ENCODE peak calls at places on chromosomes 16 and 17, in seven cellular contexts. I, U, K, J, N, Y and G are unnamed samples.

GRCh38 chr16:78703951-78704350 is 604.5 kb downstream of the WWOX start:
- DNase-seq in J (no peak), N (no peak), U (no peak), K (no peak), I (no peak), Y (no peak), G (no peak)

GRCh38 chr17:29165800-29166506 is 14.2 kb downstream of the MYO18A start:
- DNase-seq in N (no peak), J (no peak), K (no peak), I (no peak), U (no peak), Y (no peak), G (no peak)

GRCh38 chr17:40443196-40443987 is at the start of gene IGFBP4:
- DNase-seq in N (no peak), I (peak), U (peak), J (no peak), K (peak), Y (no peak), G (peak)

GRCh38 chr16:12480916-12481315 is 322.8 kb downstream of the CPPED1 start:
- DNase-seq in J (no peak), I (no peak), Y (no peak), N (no peak), U (no peak), K (no peak), G (no peak)

GRCh38 chr16:27097671-27098275 is 31.0 kb downstream of the C16orf82 start:
- DNase-seq in J (no peak), Y (no peak), K (no peak), N (no peak), I (no peak), U (no peak), G (no peak)

GRCh38 chr16:30574678-30575077 is 3.2 kb upstream of the ZNF688 start:
- DNase-seq in J (no peak), N (no peak), U (no peak), Y (no peak), I (no peak), K (no peak), G (no peak)

GRCh38 chr17:8155341-8156173 is 3.4 kb upstream of the PER1 start:
- DNase-seq in Y (no peak), U (no peak), K (no peak), J (no peak), N (no peak), I (no peak), G (no peak)

GRCh38 chr17:7173687-7174602 is 5.2 kb downstream of the ASGR1 start:
- DNase-seq in K (no peak), J (no peak), Y (no peak), I (no peak), N (peak), U (peak), G (peak)

GRCh38 chr16:86682219-86682904 is 104.0 kb downstream of the FOXL1 start:
- DNase-seq in N (no peak), Y (no peak), J (no peak), U (no peak), I (no peak), K (no peak), G (no peak)

GRCh38 chr16:59126486-59126885 is 392.4 kb upstream of the GOT2 start:
- DNase-seq in J (no peak), U (no peak), I (peak), Y (no peak), K (no peak), N (no peak), G (no peak)

GRCh38 chr16:48384982-48385271 is 286 bp downstream of the SIAH1 start:
- DNase-seq in J (no peak), I (no peak), K (no peak), N (no peak), U (no peak), Y (no peak), G (no peak)

GRCh38 chr16:55668337-55669281 is 12.8 kb downstream of the SLC6A2 start:
- DNase-seq in K (no peak), N (peak), J (no peak), I (peak), Y (no peak), U (peak), G (peak)

DNA sequence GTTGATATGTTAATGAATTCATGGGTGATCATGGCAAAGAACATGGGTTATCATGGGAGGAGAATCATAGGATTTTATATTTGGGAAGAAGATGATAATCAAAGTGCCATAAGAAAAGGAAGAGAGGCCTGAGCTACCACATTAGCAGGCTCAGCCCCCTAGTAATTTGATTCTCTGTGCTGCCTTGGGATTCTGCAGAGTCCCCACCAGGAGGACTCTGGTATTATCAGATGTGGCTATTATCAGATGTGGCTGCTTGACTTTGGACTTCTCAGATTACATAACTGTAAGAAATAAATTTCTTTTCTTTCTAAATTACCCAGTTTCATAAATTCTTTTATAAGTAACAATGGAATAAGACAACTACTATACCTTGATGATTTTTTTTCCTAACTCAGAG is 137.6 kb downstream of the ITFG1 start:
- DNase-seq in Y (no peak), U (no peak), K (no peak), N (no peak), I (no peak), J (no peak), G (no peak)
- TF ChIP-seq MAX in Y (no peak), U (no peak), K (no peak), N (no peak), I (no peak), J (no peak), G (no peak)

DNA sequence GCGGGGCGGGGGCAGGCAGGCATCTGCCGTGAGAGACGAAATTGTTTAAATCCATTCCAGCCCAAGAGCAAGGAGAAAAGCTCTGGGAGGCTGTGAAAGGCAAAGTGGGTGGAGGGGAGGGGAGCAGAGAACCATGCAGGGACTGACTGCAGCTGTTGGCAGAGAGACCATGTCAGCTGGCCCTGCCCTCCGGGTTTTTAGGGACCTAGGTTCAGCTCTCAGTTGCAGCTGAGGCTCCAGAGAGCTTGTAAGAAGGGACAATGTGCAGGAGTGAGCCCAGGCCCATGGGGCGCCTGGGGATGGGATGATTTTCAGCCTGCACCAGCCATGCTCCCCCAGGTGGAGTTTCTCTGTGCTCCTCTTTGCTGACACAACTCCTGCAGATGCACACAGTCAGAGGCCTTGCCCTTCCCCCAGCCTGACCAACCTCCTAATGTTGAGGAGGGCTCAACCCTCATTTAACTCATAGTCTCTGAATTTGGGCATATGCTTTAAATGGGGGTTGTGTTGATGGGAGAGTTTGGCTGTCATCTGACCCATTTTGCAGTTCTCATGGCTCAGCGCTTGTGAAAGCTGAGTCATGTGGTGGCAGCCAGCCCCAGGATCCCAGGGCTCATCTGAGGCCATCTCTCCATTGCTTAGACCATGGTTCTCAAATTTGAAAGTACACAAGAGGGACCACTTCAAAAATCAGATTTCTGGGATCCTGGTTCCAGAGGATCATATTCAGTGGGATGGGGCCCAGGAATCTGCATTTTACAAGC is 70.8 kb downstream of the PLXDC1 start:
- DNase-seq in K (no peak), N (no peak), J (no peak), U (no peak), Y (no peak), I (no peak), G (no peak)
- TF ChIP-seq MAX in K (no peak), N (no peak), J (no peak), U (no peak), Y (no peak), I (no peak), G (no peak)

DNA sequence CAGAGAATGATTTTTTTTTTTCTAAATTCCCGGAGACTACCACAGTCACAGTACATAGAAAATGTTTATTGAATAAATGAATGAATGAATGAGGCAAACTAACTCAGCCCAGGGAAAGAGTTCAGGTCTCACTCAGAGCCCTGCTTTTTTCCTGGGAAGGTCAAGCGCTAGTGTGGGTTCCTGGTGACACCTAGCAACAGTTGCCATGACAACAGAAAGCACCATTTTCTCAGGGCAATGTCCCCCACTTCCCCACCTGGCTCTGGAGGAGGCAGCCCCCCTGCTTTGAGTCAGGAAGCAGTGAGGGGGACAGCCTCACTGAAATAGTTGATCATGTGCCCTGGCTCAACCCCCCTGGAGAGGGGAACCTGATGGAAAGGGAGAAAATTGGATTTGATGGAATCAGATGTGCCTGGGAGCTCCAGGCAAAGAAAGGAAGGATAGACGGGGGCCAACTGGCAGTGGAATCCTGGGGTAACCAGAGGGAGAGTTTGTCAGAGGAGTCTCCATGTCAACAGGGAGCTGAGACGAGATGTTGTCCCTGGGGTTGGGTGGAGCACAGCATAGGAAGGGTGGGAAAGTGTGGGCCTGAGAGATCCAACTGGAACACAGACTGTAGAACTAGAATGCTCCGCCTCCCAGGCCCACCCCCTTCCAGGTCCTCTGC is 242.2 kb upstream of the CCL2 start:
- DNase-seq in I (no peak), N (no peak), K (no peak), J (no peak), Y (no peak), U (no peak), G (no peak)
- TF ChIP-seq MAX in I (no peak), N (no peak), K (no peak), J (no peak), Y (no peak), U (no peak), G (no peak)

GRCh38 chr16:85279874-85280545 is 167.7 kb upstream of the CIBAR2 start:
- DNase-seq in N (no peak), U (no peak), Y (no peak), K (no peak), I (no peak), J (no peak), G (no peak)

GRCh38 chr16:85281181-85281580 is 168.9 kb upstream of the CIBAR2 start:
- DNase-seq in Y (no peak), U (no peak), J (no peak), N (no peak), I (no peak), K (no peak), G (no peak)

GRCh38 chr16:85279402-85279801 is 167.1 kb upstream of the CIBAR2 start:
- DNase-seq in J (no peak), U (no peak), I (no peak), K (no peak), N (no peak), Y (no peak), G (no peak)

GRCh38 chr16:85276741-85277140 is 164.5 kb upstream of the CIBAR2 start:
- DNase-seq in J (no peak), U (no peak), N (no peak), Y (no peak), I (no peak), K (no peak), G (no peak)

DNA sequence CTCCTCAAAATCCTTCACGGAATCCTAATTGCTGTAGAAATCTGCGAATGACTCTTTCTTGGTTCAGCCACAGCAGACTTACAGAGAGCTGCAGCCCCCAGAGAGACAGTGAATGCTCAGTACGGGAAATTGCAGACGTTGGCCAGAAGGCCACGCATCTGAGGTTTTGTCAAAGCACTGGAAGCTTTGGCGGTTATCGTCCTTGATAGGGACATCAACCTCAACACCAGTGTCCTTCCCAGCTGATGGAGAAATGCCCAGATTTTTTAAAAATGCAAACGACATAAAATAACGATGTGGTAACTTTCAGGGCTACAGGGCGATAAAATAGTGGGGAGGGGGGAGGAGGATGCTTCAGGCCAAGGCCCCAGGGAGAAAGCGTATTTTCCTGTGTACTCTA is 166.6 kb upstream of the CIBAR2 start:
- DNase-seq in K (no peak), J (no peak), Y (no peak), N (no peak), U (no peak), I (no peak), G (no peak)
- TF ChIP-seq MAX in K (no peak), J (no peak), Y (no peak), N (no peak), U (no peak), I (no peak), G (no peak)

GRCh38 chr17:77770331-77771105 is 188.0 kb upstream of the TNRC6C start:
- DNase-seq in N (no peak), Y (no peak), U (no peak), I (peak), J (no peak), K (peak), G (no peak)

GRCh38 chr17:77767148-77767547 is 191.4 kb upstream of the TNRC6C start:
- DNase-seq in U (no peak), K (no peak), Y (no peak), I (no peak), J (no peak), N (no peak), G (no peak)

GRCh38 chr17:77769762-77770161 is 188.7 kb upstream of the TNRC6C start:
- DNase-seq in U (no peak), I (no peak), Y (no peak), K (no peak), N (no peak), J (no peak), G (no peak)

GRCh38 chr17:77769215-77769614 is 189.3 kb upstream of the TNRC6C start:
- DNase-seq in J (no peak), I (no peak), Y (no peak), N (no peak), K (no peak), U (no peak), G (no peak)

DNA sequence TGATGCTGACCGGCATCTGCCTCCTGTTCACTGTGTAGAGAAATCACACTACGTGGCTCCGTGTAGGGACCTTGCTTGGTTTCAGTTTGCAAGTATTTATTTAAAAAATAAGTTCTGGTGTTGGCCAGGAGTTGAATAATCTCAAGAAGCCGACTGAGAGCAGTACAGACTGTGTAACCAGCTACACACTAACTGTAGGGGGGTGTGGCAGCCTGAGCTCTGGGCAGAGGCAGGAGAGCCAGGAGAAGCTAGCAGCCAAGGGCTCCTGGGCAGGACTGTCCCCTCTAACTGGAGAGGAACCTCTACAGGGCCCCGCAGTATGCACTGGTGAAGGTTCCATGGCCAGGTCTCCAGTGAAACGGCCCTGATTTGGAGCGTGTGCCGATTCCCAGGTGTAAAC is 190.0 kb upstream of the TNRC6C start:
- DNase-seq in K (no peak), U (no peak), Y (no peak), N (no peak), I (no peak), J (no peak), G (no peak)
- TF ChIP-seq MAX in K (no peak), U (no peak), Y (no peak), N (no peak), I (no peak), J (no peak), G (no peak)

GRCh38 chr16:23074423-23074822 is 74.8 kb downstream of the USP31 start:
- DNase-seq in N (no peak), J (no peak), U (no peak), K (no peak), Y (no peak), I (no peak), G (no peak)

GRCh38 chr16:23069844-23070243 is 79.4 kb downstream of the USP31 start:
- DNase-seq in J (no peak), N (no peak), U (no peak), K (no peak), I (no peak), Y (no peak), G (no peak)

GRCh38 chr16:23071202-23072083 is 77.8 kb downstream of the USP31 start:
- DNase-seq in N (no peak), Y (no peak), U (no peak), I (no peak), K (no peak), J (no peak), G (peak)

GRCh38 chr16:23072769-23073549 is 76.3 kb downstream of the USP31 start:
- DNase-seq in U (no peak), I (peak), J (no peak), Y (no peak), K (no peak), N (no peak), G (no peak)

GRCh38 chr16:23072084-23072599 is 77.1 kb downstream of the USP31 start:
- DNase-seq in J (no peak), K (no peak), I (peak), N (no peak), Y (no peak), U (no peak), G (peak)
- TF ChIP-seq MAX in J (no peak), K (no peak), I (peak), N (no peak), Y (no peak), U (no peak), G (no peak)

GRCh38 chr16:19430345-19430744 is 12.7 kb downstream of the TMC5 start:
- DNase-seq in U (no peak), I (no peak), N (no peak), J (no peak), Y (no peak), K (no peak), G (no peak)

GRCh38 chr16:19429271-19429670 is 11.6 kb downstream of the TMC5 start:
- DNase-seq in N (no peak), Y (no peak), K (no peak), U (no peak), J (no peak), I (peak), G (no peak)

GRCh38 chr16:19431636-19432340 is 14.1 kb downstream of the TMC5 start:
- DNase-seq in U (no peak), I (no peak), K (no peak), Y (no peak), N (no peak), J (no peak), G (no peak)

GRCh38 chr16:19434584-19434983 is 16.9 kb downstream of the TMC5 start:
- DNase-seq in U (no peak), J (no peak), I (no peak), Y (no peak), K (no peak), N (no peak), G (no peak)

DNA sequence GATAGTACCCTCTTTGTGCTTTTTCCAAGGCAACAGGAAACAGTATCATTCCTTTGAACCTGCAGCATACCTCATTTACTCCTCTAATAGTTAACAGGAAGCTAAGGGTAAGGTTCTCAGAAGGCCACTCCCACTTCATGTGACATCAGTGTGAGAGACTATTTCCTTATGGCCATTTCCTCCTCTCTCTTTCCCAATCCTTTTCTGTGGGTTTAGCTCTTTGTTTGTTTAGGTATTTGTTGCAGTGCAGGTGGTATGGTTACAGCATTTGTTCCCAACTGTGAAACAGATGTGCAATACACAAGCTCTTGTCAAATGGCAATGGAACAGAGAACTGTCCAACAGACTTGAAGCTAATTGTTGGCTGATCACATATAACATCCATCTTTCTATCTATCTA is 14.7 kb downstream of the TMC5 start:
- DNase-seq in U (no peak), I (peak), K (peak), Y (peak), N (no peak), J (no peak), G (no peak)
- TF ChIP-seq MAX in U (no peak), I (no peak), K (no peak), Y (no peak), N (no peak), J (no peak), G (no peak)

GRCh38 chr17:81097134-81097942 is 62.4 kb downstream of the BAIAP2 start:
- DNase-seq in N (peak), I (peak), K (peak), J (no peak), U (peak), Y (peak), G (peak)
- TF ChIP-seq MAX in N (no peak), I (no peak), K (peak), J (no peak), U (no peak), Y (no peak), G (no peak)

GRCh38 chr17:82536220-82537201 is 17.0 kb downstream of the FOXK2 start:
- DNase-seq in I (no peak), K (no peak), N (no peak), U (no peak), Y (no peak), J (no peak), G (peak)
- TF ChIP-seq MAX in I (no peak), K (no peak), N (no peak), U (no peak), Y (no peak), J (no peak), G (no peak)

DNA sequence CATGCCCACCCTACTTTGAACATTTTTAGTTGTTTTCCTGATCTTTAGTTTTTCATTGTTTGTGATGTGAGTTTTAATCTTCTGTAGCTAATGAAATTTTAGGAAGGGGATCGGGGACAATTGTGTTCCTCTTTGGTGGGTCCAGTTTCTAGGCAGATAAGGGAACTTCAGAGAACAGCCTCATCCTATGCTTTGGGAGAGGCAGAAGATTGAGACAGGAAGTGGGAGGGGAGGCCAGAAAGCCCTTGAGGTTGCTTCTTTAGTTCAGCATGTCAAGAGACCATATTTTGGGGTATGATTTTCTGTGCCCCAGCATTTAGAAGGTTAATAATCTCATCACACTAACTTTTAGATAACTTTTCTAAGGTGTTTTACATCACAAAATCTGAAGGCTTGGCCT is 191.0 kb downstream of the TANC2 start:
- DNase-seq in Y (no peak), K (peak), I (no peak), N (no peak), U (no peak), J (no peak), G (no peak)
- TF ChIP-seq MAX in Y (no peak), K (no peak), I (no peak), N (no peak), U (no peak), J (no peak), G (no peak)